ENCODE peak calls at places on chromosomes 1 and 21, in eight cellular contexts. X is H9; I is mesothelial cell of epicardium; M is endodermal cell; C is prostate gland; D is kidney epithelial cell; A is breast epithelium; F is CD4-positive, alpha-beta T cell. E is an unnamed sample.

GRCh38 chr1:15248238-15248637 is 1.2 kb downstream of the FHAD1 start:
- DNase-seq in D (no peak), M (no peak), X (no peak), I (no peak), F (no peak), C (no peak), A (no peak), E (no peak)

GRCh38 chr1:211698161-211699026 is 23.0 kb upstream of the NEK2 start:
- DNase-seq in X (peak), I (peak), C (peak), F (peak), M (peak), D (peak), A (peak), E (no peak)

GRCh38 chr1:22177354-22178003 is 34.6 kb upstream of the WNT4 start:
- DNase-seq in I (no peak), D (no peak), C (no peak), X (no peak), F (no peak), A (no peak), M (no peak), E (no peak)

GRCh38 chr1:54952950-54953718 is 27.3 kb upstream of the TMEM61 start:
- DNase-seq in F (no peak), X (no peak), C (no peak), I (no peak), A (no peak), M (no peak), D (no peak), E (no peak)

GRCh38 chr1:15833069-15833679 is 14.3 kb upstream of the SPEN start:
- DNase-seq in M (peak), F (peak), X (peak), I (no peak), C (peak), A (peak), D (no peak), E (no peak)

GRCh38 chr1:179231923-179232322 is 2.4 kb upstream of the ABL2 start:
- DNase-seq in X (no peak), A (no peak), I (no peak), F (no peak), M (no peak), C (no peak), D (no peak), E (no peak)

GRCh38 chr1:171712341-171712740 is 29.5 kb downstream of the VAMP4 start:
- DNase-seq in X (no peak), A (no peak), C (no peak), I (no peak), D (no peak), M (no peak), F (no peak), E (no peak)

GRCh38 chr1:223209293-223209898 is 66.3 kb upstream of the TLR5 start:
- DNase-seq in X (no peak), F (no peak), A (no peak), D (no peak), C (no peak), I (no peak), M (no peak), E (no peak)

GRCh38 chr21:37748351-37748750 is 167.9 kb downstream of the KCNJ6 start:
- DNase-seq in M (no peak), D (no peak), X (no peak), F (no peak), C (no peak), I (no peak), A (no peak), E (no peak)

GRCh38 chr1:28775121-28775942 is 36.6 kb upstream of the OPRD1 start:
- DNase-seq in C (peak), I (no peak), D (no peak), A (peak), X (peak), M (peak), F (peak), E (no peak)

GRCh38 chr1:36493524-36493923 is 10.8 kb upstream of the CSF3R start:
- DNase-seq in I (no peak), M (peak), D (no peak), X (no peak), F (no peak), C (no peak), A (no peak), E (no peak)

DNA sequence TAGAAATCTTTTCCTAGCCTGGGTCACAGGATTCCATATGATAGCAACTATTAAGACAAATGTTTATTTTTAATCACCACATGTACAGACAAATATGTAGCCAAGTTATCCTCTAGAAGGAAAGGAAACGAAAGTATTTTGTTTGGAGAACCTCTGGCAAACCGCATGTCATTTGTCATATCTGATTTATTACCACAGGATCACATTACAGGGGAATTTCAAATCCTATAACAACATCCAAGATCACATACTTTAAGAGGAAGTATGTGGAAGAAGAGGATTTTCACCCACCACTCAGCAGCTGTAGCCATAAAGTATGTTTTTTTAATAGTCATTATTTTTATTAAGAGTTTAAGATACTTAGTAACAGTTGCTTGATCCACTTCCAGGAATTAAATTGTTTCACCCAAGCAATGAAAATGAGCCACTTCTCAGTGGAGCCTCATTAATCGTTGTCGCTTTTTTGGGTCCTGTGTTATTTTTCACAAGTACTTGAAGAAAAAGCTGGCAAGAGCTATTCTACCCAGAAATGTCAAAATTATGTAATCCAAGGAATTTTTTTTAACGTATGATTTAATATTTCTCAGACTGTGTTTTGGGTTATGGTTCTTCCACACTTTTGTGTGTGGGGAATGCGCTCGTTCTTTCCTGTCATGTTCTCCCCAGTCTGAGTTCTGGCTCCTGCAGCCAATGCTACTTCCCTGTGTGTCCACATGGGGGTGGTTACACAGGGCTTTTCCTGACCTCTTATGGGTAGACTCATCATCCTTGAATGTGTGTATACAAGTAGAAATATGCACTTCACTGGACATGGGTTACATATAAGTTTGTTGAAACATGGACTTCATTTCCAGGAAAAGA is 6.9 kb downstream of the SERTAD4 start:
- DNase-seq in D (no peak), A (no peak), M (peak), F (no peak), C (no peak), I (no peak), X (no peak), E (peak)
- TF ChIP-seq CTCF in D (peak), A (peak), M (peak), F (no peak), C (peak), I (no peak), X (peak), E (peak)

GRCh38 chr1:165686121-165686970 is 12.0 kb downstream of the ALDH9A1 start:
- DNase-seq in F (no peak), C (no peak), A (no peak), D (no peak), I (no peak), M (peak), X (peak), E (no peak)
- TF ChIP-seq CTCF in F (no peak), C (no peak), A (no peak), D (peak), I (no peak), M (peak), X (peak), E (peak)

GRCh38 chr1:231322880-231323530 is 14.6 kb downstream of the EXOC8 start:
- DNase-seq in C (no peak), D (no peak), X (no peak), I (no peak), A (no peak), M (no peak), F (no peak), E (no peak)
- TF ChIP-seq CTCF in C (no peak), D (no peak), X (peak), I (peak), A (no peak), M (peak), F (no peak), E (peak)

DNA sequence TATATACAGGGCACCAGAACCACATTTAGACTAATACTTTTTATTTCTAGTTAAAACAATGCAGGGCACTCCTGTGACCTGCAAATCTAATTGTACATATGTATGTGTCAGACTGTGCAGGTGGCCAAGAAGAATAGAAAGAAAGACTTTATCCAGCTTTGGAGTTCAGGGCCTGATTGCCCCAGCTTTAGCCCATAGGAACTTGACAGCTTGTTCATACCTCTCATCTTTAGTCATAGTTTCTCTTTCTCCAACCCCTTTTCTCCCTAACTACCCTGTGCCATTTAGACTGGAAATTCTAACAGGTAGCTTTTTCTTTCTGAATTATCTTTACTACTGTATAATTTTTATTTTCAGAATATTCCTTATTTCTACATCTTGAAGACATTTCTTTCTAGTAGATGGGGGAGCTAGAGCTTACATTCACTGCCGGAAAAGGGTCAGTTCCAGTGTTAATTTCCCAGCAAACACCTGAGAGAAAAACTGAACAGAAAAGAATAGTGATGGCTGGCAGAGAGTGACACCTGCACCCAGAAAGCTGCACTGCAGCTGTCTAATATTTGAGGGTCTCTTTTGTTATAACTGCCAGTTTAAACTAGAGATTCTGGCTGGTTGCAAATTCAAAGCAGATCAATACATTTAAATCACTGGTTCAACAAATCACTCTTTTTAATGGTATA is 8.4 kb downstream of the YBX1 start:
- DNase-seq in I (no peak), X (no peak), D (no peak), M (no peak), C (no peak), A (no peak), F (no peak), E (no peak)
- TF ChIP-seq CTCF in I (no peak), X (peak), D (no peak), M (peak), C (peak), A (no peak), F (peak), E (no peak)

GRCh38 chr1:154696001-154696400 is 88.0 kb upstream of the ADAR start:
- DNase-seq in A (no peak), C (no peak), F (no peak), X (no peak), M (no peak), D (no peak), I (no peak), E (no peak)
- TF ChIP-seq CTCF in A (no peak), C (no peak), F (no peak), X (peak), M (peak), D (peak), I (no peak), E (peak)

GRCh38 chr1:27321813-27322568 is at the start of gene TMEM222:
- DNase-seq in F (peak), M (peak), C (peak), A (peak), X (peak), I (peak), D (peak), E (peak)
- TF ChIP-seq CTCF in F (no peak), M (peak), C (peak), A (peak), X (no peak), I (no peak), D (no peak), E (peak)

GRCh38 chr1:225877570-225877969 is 4.6 kb downstream of the TMEM63A start:
- DNase-seq in F (no peak), A (peak), I (peak), D (no peak), C (peak), M (peak), X (peak), E (no peak)
- TF ChIP-seq CTCF in F (no peak), A (peak), I (no peak), D (peak), C (peak), M (peak), X (peak), E (peak)